ENCODE peak calls at places on chromosomes 5 and 9, in four cellular contexts. Y, B, O and E are unnamed samples.

GRCh38 chr9:115939065-115939765 is 214.4 kb upstream of the PAPPA start:
- DNase-seq in O (no peak), B (no peak), Y (no peak), E (no peak)

GRCh38 chr9:96884443-96884842 is 30.1 kb upstream of the ZNF782 start:
- DNase-seq in B (peak; percentile 92), O (no peak), Y (no peak), E (peak; percentile 45)

GRCh38 chr9:16784002-16784401 is 86.5 kb downstream of the BNC2 start:
- DNase-seq in Y (no peak), O (no peak), B (no peak), E (no peak)

GRCh38 chr5:21810737-21811316 is 1042.3 kb downstream of the CDH12 start:
- DNase-seq in O (peak; percentile 6), B (no peak), Y (peak; percentile 2), E (no peak)

GRCh38 chr5:174723979-174724483 is 351 bp upstream of the MSX2 start:
- DNase-seq in B (peak; percentile 59), Y (no peak), O (no peak), E (no peak)

GRCh38 chr5:40165106-40165788 is 514.5 kb upstream of the PTGER4 start:
- DNase-seq in O (no peak), B (no peak), Y (no peak), E (no peak)

GRCh38 chr9:70618784-70619183 is 204.3 kb upstream of the KLF9 start:
- DNase-seq in O (no peak), Y (no peak), B (no peak), E (no peak)

GRCh38 chr5:162565-163337 is 28.5 kb upstream of the LRRC14B start:
- DNase-seq in Y (no peak), O (no peak), B (no peak), E (no peak)

GRCh38 chr5:119275873-119276214 is 80.0 kb upstream of the TNFAIP8 start:
- DNase-seq in B (no peak), Y (no peak), O (peak; percentile 83), E (no peak)

GRCh38 chr5:170626507-170627150 is 122.8 kb downstream of the KCNIP1 start:
- DNase-seq in B (no peak), O (no peak), Y (no peak), E (no peak)

GRCh38 chr9:127365461-127365860 is 31.5 kb upstream of the SLC2A8 start:
- DNase-seq in Y (no peak), O (no peak), B (no peak), E (no peak)

GRCh38 chr5:176352116-176352878 is 9.3 kb downstream of the KIAA1191 start:
- DNase-seq in O (no peak), B (no peak), Y (no peak), E (no peak)

GRCh38 chr5:42889311-42889933 is 77.7 kb upstream of the SELENOP start:
- DNase-seq in O (peak; percentile 68), B (peak; percentile 66), Y (peak; percentile 72), E (peak; percentile 72)

GRCh38 chr5:116905885-116906284 is 331.3 kb upstream of the SEMA6A start:
- DNase-seq in Y (no peak), O (no peak), B (no peak), E (no peak)

GRCh38 chr9:12916037-12916436 is 141.2 kb downstream of the LURAP1L start:
- DNase-seq in Y (no peak), B (peak; percentile 18), O (no peak), E (no peak)

GRCh38 chr9:89714316-89714715 is 109.5 kb downstream of the GADD45G start:
- DNase-seq in B (no peak), Y (no peak), O (no peak), E (no peak)

GRCh38 chr9:15205632-15206243 is 101.3 kb downstream of the TTC39B start:
- DNase-seq in B (no peak), O (no peak), Y (no peak), E (no peak)

GRCh38 chr9:35940474-35941467 is 17.2 kb downstream of the OR2S2 start:
- DNase-seq in Y (no peak), O (no peak), B (no peak), E (no peak)

GRCh38 chr5:125552486-125552885 is 806.0 kb upstream of the ZNF608 start:
- DNase-seq in B (no peak), Y (no peak), O (no peak), E (no peak)

GRCh38 chr5:142655339-142656267 is 30.3 kb downstream of the FGF1 start:
- DNase-seq in O (peak; percentile 64), B (peak; percentile 33), Y (peak; percentile 85), E (peak; percentile 45)

GRCh38 chr9:131999692-132000551 is 79.7 kb downstream of the MED27 start:
- DNase-seq in B (no peak), Y (no peak), O (no peak), E (no peak)

GRCh38 chr9:131039129-131039954 is 30.4 kb downstream of the LAMC3 start:
- DNase-seq in B (no peak), O (no peak), Y (no peak), E (no peak)

GRCh38 chr9:128174062-128174461 is 14.0 kb downstream of the BBLN start:
- DNase-seq in Y (no peak), O (no peak), B (no peak), E (no peak)

GRCh38 chr9:80605129-80605528 is 1033.4 kb downstream of the TLE4 start:
- DNase-seq in O (no peak), B (no peak), Y (no peak), E (peak; percentile 8)

GRCh38 chr5:17398439-17398838 is 99.6 kb upstream of the TAF11L2 start:
- DNase-seq in Y (no peak), B (no peak), O (no peak), E (no peak)

GRCh38 chr5:158699336-158699735 is 400.4 kb downstream of the EBF1 start:
- DNase-seq in B (no peak), Y (no peak), O (no peak), E (no peak)

GRCh38 chr5:113678924-113679575 is 165.6 kb downstream of the YTHDC2 start:
- DNase-seq in Y (peak; percentile 24), O (peak; percentile 20), B (peak; percentile 50), E (peak; percentile 18)

GRCh38 chr9:79302002-79302401 is 269.8 kb upstream of the TLE4 start:
- DNase-seq in O (no peak), B (no peak), Y (no peak), E (no peak)

GRCh38 chr5:3837544-3837943 is 241.9 kb downstream of the IRX1 start:
- DNase-seq in B (no peak), O (no peak), Y (no peak), E (no peak)

GRCh38 chr9:116087751-116088194 is 65.8 kb upstream of the PAPPA start:
- DNase-seq in B (no peak), Y (no peak), O (no peak), E (no peak)

GRCh38 chr5:59007460-59008063 is 424.7 kb downstream of the RAB3C start:
- DNase-seq in O (no peak), Y (peak; percentile 23), B (peak; percentile 10), E (no peak)

GRCh38 chr5:3187846-3188425 is 407.7 kb upstream of the IRX1 start:
- DNase-seq in Y (no peak), B (no peak), O (no peak), E (no peak)

GRCh38 chr9:116641292-116642059 is 45.6 kb upstream of the TRIM32 start:
- DNase-seq in B (no peak), O (no peak), Y (no peak), E (no peak)

GRCh38 chr5:119293202-119293829 is 62.5 kb upstream of the TNFAIP8 start:
- DNase-seq in B (no peak), Y (no peak), O (no peak), E (no peak)